ENCODE peak calls at places on chromosomes 3 and 15, in eight cellular contexts. T is uterus, P is heart left ventricle, S is K562, J is breast epithelium, X is spleen, C is IMR-90, G is tibial nerve. N is an unnamed sample.

GRCh38 chr3:194740859-194741486 is 55.3 kb downstream of the FAM43A start:
- DNase-seq in T (no peak), P (no peak), S (no peak), J (no peak), X (no peak), C (peak; percentile 41), G (no peak), N (peak; percentile 89)

GRCh38 chr15:70281261-70281810 is 183.6 kb upstream of the TLE3 start:
- DNase-seq in T (no peak), P (no peak), S (no peak), J (no peak), X (no peak), C (no peak), G (no peak), N (no peak)

GRCh38 chr3:57706462-57706861 is 13.6 kb upstream of the DENND6A start:
- DNase-seq in T (no peak), P (no peak), S (no peak), J (no peak), X (no peak), C (peak; percentile 93), G (no peak), N (no peak)

GRCh38 chr3:155960060-155960459 is 89.6 kb downstream of the GMPS start:
- DNase-seq in T (no peak), P (no peak), S (no peak), J (no peak), X (no peak), C (peak; percentile 92), G (no peak), N (no peak)

GRCh38 chr15:43526261-43526930 is 9.0 kb downstream of the MAP1A start:
- DNase-seq in T (no peak), P (no peak), S (no peak), J (no peak), X (no peak), C (no peak), G (no peak), N (no peak)

GRCh38 chr3:130392266-130392665 is 46.8 kb downstream of the COL6A5 start:
- DNase-seq in T (no peak), P (no peak), S (no peak), J (no peak), X (no peak), C (no peak), G (no peak), N (no peak)

GRCh38 chr3:217436-217835 is 20.9 kb downstream of the CHL1 start:
- DNase-seq in T (no peak), P (no peak), S (no peak), J (no peak), X (no peak), C (no peak), G (no peak), N (no peak)

GRCh38 chr15:58124585-58124984 is 13.6 kb upstream of the AQP9 start:
- DNase-seq in T (no peak), P (no peak), S (no peak), J (no peak), X (no peak), C (no peak), G (no peak), N (no peak)

GRCh38 chr3:24810881-24811280 is 316.2 kb upstream of the THRB start:
- DNase-seq in T (no peak), P (no peak), S (no peak), J (no peak), X (no peak), C (no peak), G (no peak), N (peak; percentile 65)

GRCh38 chr3:111947179-111947727 is 31.6 kb upstream of the ABHD10 start:
- DNase-seq in T (no peak), P (no peak), S (no peak), J (no peak), X (no peak), C (peak; percentile 75), G (no peak), N (no peak)

GRCh38 chr15:91873133-91873526 is 19.6 kb downstream of the SLCO3A1 start:
- DNase-seq in T (no peak), P (no peak), S (no peak), J (no peak), X (no peak), C (no peak), G (no peak), N (no peak)

GRCh38 chr3:31051226-31051625 is 156.8 kb upstream of the GADL1 start:
- DNase-seq in T (no peak), P (no peak), S (no peak), J (no peak), X (no peak), C (no peak), G (no peak), N (no peak)

GRCh38 chr15:91625506-91625905 is 228.0 kb upstream of the SLCO3A1 start:
- DNase-seq in T (no peak), P (no peak), S (no peak), J (no peak), X (no peak), C (no peak), G (no peak), N (no peak)

GRCh38 chr15:59741274-59741906 is 52.3 kb upstream of the BNIP2 start:
- DNase-seq in T (no peak), P (no peak), S (no peak), J (no peak), X (no peak), C (no peak), G (no peak), N (no peak)

GRCh38 chr3:64918989-64919388 is 231.2 kb upstream of the ADAMTS9 start:
- DNase-seq in T (no peak), P (no peak), S (no peak), J (no peak), X (no peak), C (no peak), G (no peak), N (no peak)

GRCh38 chr3:169541528-169541927 is 122.0 kb downstream of the MECOM start:
- DNase-seq in T (no peak), P (peak; percentile 21), S (no peak), J (no peak), X (peak; percentile 73), C (no peak), G (no peak), N (peak; percentile 37)

DNA sequence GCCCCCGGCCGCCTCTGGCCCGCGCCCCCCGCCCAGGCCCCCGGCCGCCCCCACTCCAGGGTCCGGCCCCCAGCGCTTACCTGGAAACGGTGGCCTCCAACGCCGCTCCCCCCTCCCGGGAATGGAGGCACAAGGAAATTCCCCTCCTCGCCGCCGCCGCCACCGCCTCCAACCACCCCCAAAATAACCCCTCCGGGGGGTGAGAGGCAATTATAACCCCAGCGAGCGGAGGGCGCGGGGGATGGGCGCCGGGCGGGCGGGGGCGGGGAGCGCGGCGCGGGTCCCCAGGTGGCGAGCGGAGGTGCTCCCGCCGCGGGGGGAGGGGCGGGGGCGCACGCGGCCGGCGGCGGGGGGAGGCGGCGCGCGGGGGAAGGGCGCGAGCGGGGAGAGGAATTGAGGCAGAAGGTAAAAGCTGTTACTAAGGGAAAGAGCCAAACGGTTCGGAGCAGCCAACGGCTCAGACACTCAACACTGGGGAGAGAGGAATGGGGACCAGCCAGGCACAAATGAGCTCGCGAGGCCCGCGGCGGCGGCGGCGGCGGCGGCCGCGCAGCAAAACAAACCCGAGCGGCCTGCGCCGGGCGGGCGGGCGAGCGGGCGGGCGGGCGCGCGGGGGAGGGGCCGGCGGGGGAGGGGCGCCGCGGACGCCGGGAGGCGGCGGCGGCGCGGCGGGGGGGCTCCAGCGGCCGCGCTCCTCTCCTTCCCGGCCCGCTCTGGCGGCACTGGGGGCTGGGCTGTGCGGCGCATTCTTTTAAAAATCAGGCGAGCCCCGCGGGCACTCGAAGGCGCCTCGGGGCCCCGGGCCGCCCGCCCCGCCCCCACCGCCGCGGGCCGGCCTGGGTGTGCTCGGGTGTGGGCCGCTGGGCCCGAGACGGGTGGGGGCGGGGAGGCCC is at the start of gene TBL1XR1:
- DNase-seq in T (peak; percentile 93), P (peak; percentile 95), S (peak; percentile 94), J (peak; percentile 90), X (peak; percentile 96), C (peak; percentile 94), G (peak; percentile 83), N (peak; percentile 93)
- H3K4me1 ChIP-seq in T (no peaks in the 10 kb centered on the region), P (peaks cover 6% of the 10 kb centered on the region), S (peaks cover 4% of the 10 kb centered on the region), J (no peaks in the 10 kb centered on the region), X (peaks cover 70% of the 10 kb centered on the region), C (peaks cover 10% of the 10 kb centered on the region), G (peaks cover 15% of the 10 kb centered on the region), N (peaks cover 28% of the 10 kb centered on the region)

DNA sequence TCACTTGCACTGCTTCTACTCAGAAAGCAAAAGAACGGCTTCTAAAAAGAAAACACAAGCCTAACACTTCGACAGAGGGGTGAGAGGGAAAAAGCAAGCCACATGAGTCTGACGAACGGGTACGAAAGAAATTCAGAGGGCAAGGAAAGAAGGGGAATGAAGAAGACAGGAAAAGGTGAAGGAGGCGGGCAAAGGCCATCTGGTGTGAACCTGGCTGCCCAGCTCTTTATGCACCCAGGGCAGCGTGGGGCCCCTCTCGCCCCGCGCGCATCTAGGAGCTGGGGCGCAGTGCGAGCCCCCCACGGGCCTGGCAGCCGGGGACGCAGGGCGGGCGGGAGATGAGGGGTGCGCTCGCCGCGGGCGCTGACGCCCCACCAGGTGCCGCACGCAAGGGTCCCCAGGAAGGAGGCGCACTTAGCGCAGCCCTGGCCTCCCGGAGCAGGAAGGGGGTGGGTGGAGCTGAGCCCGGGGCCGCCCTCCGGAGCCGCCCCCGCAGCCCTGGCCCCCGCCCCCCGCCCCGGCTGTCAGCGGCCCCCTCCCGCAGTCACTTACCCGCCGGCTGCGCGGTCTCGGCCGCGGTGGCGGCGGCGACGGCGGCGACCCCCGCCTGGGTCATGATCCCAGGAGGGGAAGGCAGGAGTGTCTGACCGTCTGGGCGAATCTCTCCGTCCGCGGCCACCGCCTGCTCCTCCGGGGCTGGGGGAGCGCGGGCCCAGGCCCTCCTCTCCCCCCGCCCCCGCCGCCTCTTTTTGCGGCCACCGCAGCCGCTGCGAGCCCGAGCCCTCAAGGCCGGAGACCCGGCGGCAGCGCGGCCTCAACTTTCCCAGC is at the start of gene USF3:
- DNase-seq in T (peak; percentile 76), P (peak; percentile 86), S (peak; percentile 91), J (peak; percentile 50), X (peak; percentile 97), C (peak; percentile 44), G (peak; percentile 50), N (peak; percentile 73)
- TF ChIP-seq POLR2A in T (peak; percentile 10), P (no peak), S (peak; percentile 64), J (no peak), X (no peak), C (peak; percentile 43), G (no peak), N (peak; percentile 58)

DNA sequence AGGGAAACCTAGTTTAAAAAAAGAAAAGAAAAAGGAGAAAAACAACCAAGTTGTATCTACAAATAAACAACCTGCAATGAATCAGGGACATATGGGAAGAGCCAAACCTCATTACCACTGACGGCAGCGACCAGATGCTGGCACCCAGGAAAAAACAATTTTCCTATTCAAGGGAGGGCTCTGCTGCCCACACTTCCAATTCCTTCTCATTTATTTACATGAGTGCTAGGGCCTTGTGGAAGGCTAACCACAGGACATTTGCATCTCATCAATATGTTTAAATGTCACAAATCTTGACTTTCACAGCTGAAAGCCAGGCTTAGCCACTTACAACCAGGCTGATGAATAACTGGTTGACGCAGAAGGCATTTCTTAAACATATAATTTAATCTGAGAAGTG is 36.0 kb downstream of the RFTN1 start:
- DNase-seq in T (no peak), P (no peak), S (no peak), J (no peak), X (no peak), C (peak; percentile 49), G (no peak), N (no peak)
- H3K4me1 ChIP-seq in T (no peaks in the 10 kb centered on the region), P (peaks cover 12% of the 10 kb centered on the region), S (no peaks in the 10 kb centered on the region), J (no peaks in the 10 kb centered on the region), X (peaks cover 40% of the 10 kb centered on the region), C (peaks cover 39% of the 10 kb centered on the region), G (no peaks in the 10 kb centered on the region), N (peaks cover 48% of the 10 kb centered on the region)

DNA sequence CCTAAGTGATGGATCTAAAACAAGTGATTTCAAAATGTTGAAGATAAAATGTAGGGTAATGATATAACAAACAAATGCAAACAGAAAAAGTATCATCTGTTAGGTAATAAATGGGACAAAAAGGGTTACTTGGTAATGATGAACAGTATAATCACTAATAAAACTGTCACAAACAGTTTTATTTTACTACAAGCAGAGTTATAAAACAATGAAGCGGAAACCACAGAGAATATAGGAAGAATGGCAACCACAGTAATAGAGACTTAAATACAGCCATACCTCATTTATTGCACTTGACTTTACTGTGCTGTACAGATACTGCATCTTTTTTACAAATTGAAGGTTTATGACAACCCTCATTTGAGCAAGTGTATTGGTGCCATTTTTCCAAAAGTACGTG is 52.8 kb downstream of the HERC1 start:
- DNase-seq in T (no peak), P (no peak), S (no peak), J (no peak), X (no peak), C (no peak), G (no peak), N (no peak)
- TF ChIP-seq POLR2A in T (no peak), P (no peak), S (no peak), J (no peak), X (no peak), C (no peak), G (no peak), N (no peak)

N was measured in thyroid gland.